ENCODE peak calls at places on chromosome 1, in ten cellular contexts. B, C, M, A, U, W, Z, Q, F and L are unnamed samples.

GRCh38 chr1:84841971-84842370 is 51.0 kb downstream of the LPAR3 start:
- DNase-seq in B (no peak), C (no peak), M (no peak), A (no peak), U (no peak), W (no peak), Z (no peak), Q (no peak), F (no peak), L (no peak)

GRCh38 chr1:51237714-51238403 is 1.8 kb downstream of the RNF11 start:
- DNase-seq in B (peak; percentile 29), C (no peak), M (no peak), A (no peak), U (peak; percentile 61), W (no peak), Z (no peak), Q (no peak), F (no peak), L (no peak)

GRCh38 chr1:92536593-92537332 is 50.0 kb upstream of the GFI1 start:
- DNase-seq in B (peak; percentile 5), C (no peak), M (peak; percentile 68), A (no peak), U (peak; percentile 45), W (no peak), Z (no peak), Q (peak; percentile 18), F (no peak), L (no peak)

GRCh38 chr1:218676991-218677390 is 331.9 kb downstream of the TGFB2 start:
- DNase-seq in B (no peak), C (no peak), M (no peak), A (no peak), U (peak; percentile 50), W (no peak), Z (no peak), Q (no peak), F (no peak), L (no peak)

GRCh38 chr1:226638608-226639007 is 90.0 kb downstream of the STUM start:
- DNase-seq in B (no peak), C (no peak), M (no peak), A (no peak), U (no peak), W (no peak), Z (no peak), Q (no peak), F (no peak), L (no peak)

GRCh38 chr1:234727018-234727757 is 117.2 kb upstream of the IRF2BP2 start:
- DNase-seq in B (no peak), C (no peak), M (no peak), A (no peak), U (peak; percentile 54), W (no peak), Z (no peak), Q (peak; percentile 36), F (no peak), L (no peak)

GRCh38 chr1:47906009-47906432 is 91.2 kb downstream of the TRABD2B start:
- DNase-seq in B (peak; percentile 37), C (no peak), M (no peak), A (no peak), U (peak; percentile 4), W (no peak), Z (peak; percentile 27), Q (no peak), F (no peak), L (peak; percentile 5)

GRCh38 chr1:38073926-38074677 is 27.5 kb upstream of the POU3F1 start:
- DNase-seq in B (no peak), C (no peak), M (no peak), A (no peak), U (no peak), W (no peak), Z (no peak), Q (no peak), F (no peak), L (no peak)

GRCh38 chr1:236301958-236302335 is 20.2 kb upstream of the ERO1B start:
- DNase-seq in B (no peak), C (no peak), M (no peak), A (no peak), U (no peak), W (no peak), Z (no peak), Q (no peak), F (no peak), L (no peak)

GRCh38 chr1:209805341-209805781 is 581 bp downstream of the IRF6 start:
- DNase-seq in B (no peak), C (no peak), M (no peak), A (no peak), U (no peak), W (no peak), Z (no peak), Q (no peak), F (no peak), L (no peak)

GRCh38 chr1:21174638-21175323 is 1.9 kb downstream of the EIF4G3 start:
- DNase-seq in B (peak; percentile 56), C (no peak), M (no peak), A (peak; percentile 30), U (peak; percentile 70), W (no peak), Z (peak; percentile 46), Q (no peak), F (no peak), L (no peak)

GRCh38 chr1:16352842-16353535 is 709 bp upstream of the FBXO42 start:
- DNase-seq in B (no peak), C (no peak), M (no peak), A (no peak), U (no peak), W (no peak), Z (no peak), Q (peak; percentile 58), F (peak; percentile 13), L (no peak)

GRCh38 chr1:161391611-161392010 is 23.9 kb upstream of the CFAP126 start:
- DNase-seq in B (no peak), C (no peak), M (no peak), A (no peak), U (no peak), W (no peak), Z (no peak), Q (no peak), F (no peak), L (no peak)